ENCODE peak calls at places on chromosomes 11 and 22, in seven cellular contexts. Z is stimulated activated CD4-positive, alpha-beta T cell treated with anti-CD3 and anti-CD28 coated beads, Interleukin-15, amount 100 ng/mL, for 24 hours; L is AG10803; F is T-helper 2 cell; R is GOT3; X is gastrocnemius medialis; K is mucosa of descending colon. M is an unnamed sample.

GRCh38 chr11:62805991-62806441 is 776 bp upstream of the NXF1 start:
- DNase-seq in Z (peak; percentile 45), L (no peak), K (no peak), F (no peak), X (peak; percentile 35), R (no peak), M (no peak)

GRCh38 chr11:100778386-100778785 is 91.3 kb downstream of the ARHGAP42 start:
- DNase-seq in X (no peak), Z (no peak), R (no peak), K (no peak), F (no peak), L (no peak), M (no peak)

GRCh38 chr22:46366801-46367706 is 31.5 kb downstream of the TRMU start:
- DNase-seq in F (no peak), X (no peak), Z (no peak), L (no peak), R (no peak), K (no peak), M (no peak)

GRCh38 chr22:49754674-49755590 is 72.7 kb downstream of the BRD1 start:
- DNase-seq in L (no peak), K (no peak), R (no peak), Z (no peak), F (no peak), X (peak; percentile 5), M (no peak)

GRCh38 chr11:57432714-57433163 is 5.8 kb upstream of the SLC43A3 start:
- DNase-seq in X (no peak), R (no peak), L (peak; percentile 54), Z (peak; percentile 46), F (no peak), K (no peak), M (peak; percentile 94)

GRCh38 chr11:111388842-111389241 is 9.8 kb upstream of the POU2AF1 start:
- DNase-seq in Z (no peak), X (no peak), L (no peak), R (no peak), F (no peak), K (peak; percentile 55), M (no peak)

GRCh38 chr11:44445500-44446340 is 119.7 kb upstream of the CD82 start:
- DNase-seq in L (no peak), F (no peak), X (no peak), R (no peak), Z (no peak), K (no peak), M (no peak)

GRCh38 chr11:20676658-20677057 is 7.3 kb downstream of the NELL1 start:
- DNase-seq in R (no peak), Z (no peak), F (no peak), L (no peak), X (no peak), K (no peak), M (no peak)

GRCh38 chr22:46576556-46577351 is 39.3 kb upstream of the CELSR1 start:
- DNase-seq in K (peak; percentile 78), X (peak; percentile 26), F (peak; percentile 53), Z (peak; percentile 69), L (peak; percentile 44), R (no peak), M (no peak)

GRCh38 chr11:120178441-120179070 is 32.3 kb upstream of the OAF start:
- DNase-seq in Z (no peak), L (peak; percentile 37), F (no peak), K (no peak), X (no peak), R (no peak), M (peak; percentile 14)

GRCh38 chr11:56855217-56855616 is 106.7 kb upstream of the OR9G4 start:
- DNase-seq in R (no peak), F (no peak), K (no peak), X (no peak), Z (no peak), L (no peak), M (no peak)

GRCh38 chr11:130155106-130155505 is 4.5 kb upstream of the ST14 start:
- DNase-seq in F (no peak), L (no peak), X (no peak), R (no peak), K (no peak), Z (no peak), M (no peak)

GRCh38 chr11:125514336-125515101 is 18.5 kb upstream of the FEZ1 start:
- DNase-seq in Z (peak; percentile 72), X (no peak), R (no peak), F (no peak), L (peak; percentile 29), K (peak; percentile 29), M (peak; percentile 79)

GRCh38 chr11:17719028-17719939 is at the start of gene MYOD1:
- DNase-seq in F (no peak), R (no peak), L (no peak), X (peak; percentile 92), K (no peak), Z (no peak), M (no peak)

GRCh38 chr11:103395612-103396011 is 286.4 kb downstream of the DYNC2H1 start:
- DNase-seq in K (no peak), R (no peak), X (no peak), F (no peak), L (peak; percentile 75), Z (no peak), M (peak; percentile 69)

GRCh38 chr11:62710001-62710345 is 2.5 kb downstream of the GNG3 start:
- DNase-seq in F (no peak), K (no peak), R (no peak), Z (no peak), X (no peak), L (peak; percentile 50), M (no peak)

M was measured in HT1080.